ENCODE peak calls at places on chromosomes 2 and 18, in four cellular contexts. P is mesenteric fat pad, O is endothelial cell, B is HT-29. N is an unnamed sample.

GRCh38 chr18:46679846-46680598 is 23.0 kb upstream of the LOXHD1 start:
- DNase-seq in B (no peak), P (no peak), O (no peak), N (no peak)

GRCh38 chr2:74373189-74373588 is 6.9 kb downstream of the DCTN1 start:
- DNase-seq in O (no peak), P (no peak), B (no peak), N (no peak)

GRCh38 chr2:52886556-52886955 is 881.0 kb upstream of the CHAC2 start:
- DNase-seq in P (no peak), O (no peak), B (no peak), N (no peak)

GRCh38 chr18:26621161-26622026 is 73.0 kb upstream of the KCTD1 start:
- DNase-seq in O (peak; percentile 57), B (peak; percentile 67), P (no peak), N (peak; percentile 36)

GRCh38 chr2:289362-290089 is 1.6 kb upstream of the ALKAL2 start:
- DNase-seq in O (peak; percentile 27), P (no peak), B (no peak), N (peak; percentile 11)

GRCh38 chr2:102172749-102173148 is 14.1 kb upstream of the IL1RL2 start:
- DNase-seq in B (no peak), P (no peak), O (no peak), N (no peak)

GRCh38 chr2:240921319-240922233 is 15.4 kb downstream of the CROCC2 start:
- DNase-seq in O (no peak), B (no peak), P (peak; percentile 89), N (peak; percentile 96)

GRCh38 chr2:207227749-207228145 is 62.0 kb upstream of the KLF7 start:
- DNase-seq in O (no peak), P (no peak), B (no peak), N (no peak)

GRCh38 chr2:3131636-3132326 is 245.8 kb downstream of the EIPR1 start:
- DNase-seq in P (peak; percentile 49), B (no peak), O (no peak), N (no peak)

GRCh38 chr18:5841518-5841917 is 53.8 kb downstream of the TMEM200C start:
- DNase-seq in O (no peak), P (no peak), B (no peak), N (no peak)

GRCh38 chr2:151753540-151753939 is 19.3 kb upstream of the NEB start:
- DNase-seq in P (no peak), O (no peak), B (no peak), N (no peak)

GRCh38 chr2:15730545-15731212 is 139.0 kb downstream of the DDX1 start:
- DNase-seq in O (no peak), B (peak; percentile 92), P (peak; percentile 96), N (peak; percentile 97)

GRCh38 chr2:108161298-108161697 is 78.5 kb upstream of the SULT1C3 start:
- DNase-seq in B (no peak), P (no peak), O (no peak), N (no peak)

GRCh38 chr18:10659000-10659399 is 133.2 kb downstream of the NAPG start:
- DNase-seq in P (no peak), O (no peak), B (no peak), N (no peak)

GRCh38 chr2:230216489-230216888 is 3.3 kb downstream of the SP110 start:
- DNase-seq in P (no peak), O (no peak), B (no peak), N (no peak)

GRCh38 chr2:98027955-98028593 is 32.3 kb upstream of the TMEM131 start:
- DNase-seq in P (no peak), B (no peak), O (no peak), N (peak; percentile 63)

GRCh38 chr2:21270658-21271057 is 146.9 kb downstream of the TDRD15 start:
- DNase-seq in B (no peak), O (no peak), P (no peak), N (no peak)

GRCh38 chr2:133949595-133949994 is 304.3 kb upstream of the MGAT5 start:
- DNase-seq in O (no peak), P (no peak), B (no peak), N (no peak)

GRCh38 chr2:239275037-239275685 is 125.7 kb downstream of the HDAC4 start:
- DNase-seq in P (peak; percentile 94), O (no peak), B (peak; percentile 86), N (peak; percentile 100)

GRCh38 chr2:109516445-109517117 is 97.2 kb downstream of the SEPTIN10 start:
- DNase-seq in O (peak; percentile 86), B (peak; percentile 88), P (no peak), N (peak; percentile 51)

GRCh38 chr2:233453111-233453915 is 99.0 kb downstream of the DGKD start:
- DNase-seq in O (no peak), B (no peak), P (no peak), N (no peak)

GRCh38 chr2:106095478-106096392 is 98.4 kb downstream of the UXS1 start:
- DNase-seq in O (no peak), B (no peak), P (no peak), N (no peak)

GRCh38 chr2:186612555-186613440 is 22.9 kb downstream of the ITGAV start:
- DNase-seq in B (no peak), P (no peak), O (no peak), N (no peak)

GRCh38 chr2:98866033-98866432 is 70.0 kb downstream of the CRACDL start:
- DNase-seq in P (no peak), B (no peak), O (no peak), N (no peak)

GRCh38 chr18:51168031-51168742 is 29.3 kb downstream of the MEX3C start:
- DNase-seq in O (no peak), P (no peak), B (no peak), N (no peak)

GRCh38 chr2:219650426-219651248 is 23.2 kb downstream of the SLC4A3 start:
- DNase-seq in P (peak; percentile 69), O (no peak), B (no peak), N (no peak)

GRCh38 chr2:180015951-180016709 is 9.0 kb upstream of the CWC22 start:
- DNase-seq in O (no peak), P (no peak), B (no peak), N (peak; percentile 77)

GRCh38 chr2:71776227-71776626 is 322.9 kb downstream of the DYSF start:
- DNase-seq in O (no peak), B (no peak), P (no peak), N (no peak)